ENCODE peak calls at places on chromosomes 12 and 14, in eight cellular contexts. One of them, this sample, is unnamed.

GRCh38 chr14:68842298-68842697 is 49.4 kb upstream of the ZFP36L1 start:
- DNase-seq in MM.1S: no peak
- DNase-seq in lung: peak; percentile 25
- DNase-seq in colonic mucosa: no peak
- DNase-seq in CD8-positive, alpha-beta memory T cell: no peak
- DNase-seq in IMR-90: peak; percentile 28
- DNase-seq in fibroblast of lung: peak; percentile 47
- DNase-seq in K562: no peak
- DNase-seq in this sample: no peak

GRCh38 chr12:11897923-11898322 is 172.8 kb upstream of the BCL2L14 start:
- DNase-seq in MM.1S: no peak
- DNase-seq in lung: no peak
- DNase-seq in colonic mucosa: no peak
- DNase-seq in CD8-positive, alpha-beta memory T cell: no peak
- DNase-seq in IMR-90: no peak
- DNase-seq in fibroblast of lung: no peak
- DNase-seq in K562: no peak
- DNase-seq in this sample: no peak

GRCh38 chr12:20601668-20602280 is 93.4 kb upstream of the SLCO1C1 start:
- DNase-seq in MM.1S: peak; percentile 40
- DNase-seq in lung: no peak
- DNase-seq in colonic mucosa: no peak
- DNase-seq in CD8-positive, alpha-beta memory T cell: no peak
- DNase-seq in IMR-90: peak; percentile 73
- DNase-seq in fibroblast of lung: peak; percentile 56
- DNase-seq in K562: no peak
- DNase-seq in this sample: peak; percentile 83

GRCh38 chr12:106022568-106023012 is 116.2 kb downstream of the NUAK1 start:
- DNase-seq in MM.1S: no peak
- DNase-seq in lung: no peak
- DNase-seq in colonic mucosa: no peak
- DNase-seq in CD8-positive, alpha-beta memory T cell: no peak
- DNase-seq in IMR-90: peak; percentile 80
- DNase-seq in fibroblast of lung: no peak
- DNase-seq in K562: no peak
- DNase-seq in this sample: no peak

GRCh38 chr12:51874486-51874885 is 13.4 kb upstream of the ANKRD33 start:
- DNase-seq in MM.1S: no peak
- DNase-seq in lung: no peak
- DNase-seq in colonic mucosa: no peak
- DNase-seq in CD8-positive, alpha-beta memory T cell: no peak
- DNase-seq in IMR-90: no peak
- DNase-seq in fibroblast of lung: no peak
- DNase-seq in K562: no peak
- DNase-seq in this sample: no peak

GRCh38 chr14:97298331-97298730 is 501.1 kb downstream of the VRK1 start:
- DNase-seq in MM.1S: no peak
- DNase-seq in lung: no peak
- DNase-seq in colonic mucosa: no peak
- DNase-seq in CD8-positive, alpha-beta memory T cell: no peak
- DNase-seq in IMR-90: no peak
- DNase-seq in fibroblast of lung: no peak
- DNase-seq in K562: peak; percentile 41
- DNase-seq in this sample: no peak

GRCh38 chr12:112386726-112387125 is 4.5 kb upstream of the HECTD4 start:
- DNase-seq in MM.1S: no peak
- DNase-seq in lung: no peak
- DNase-seq in colonic mucosa: no peak
- DNase-seq in CD8-positive, alpha-beta memory T cell: no peak
- DNase-seq in IMR-90: peak; percentile 84
- DNase-seq in fibroblast of lung: no peak
- DNase-seq in K562: peak; percentile 71
- DNase-seq in this sample: peak; percentile 61

GRCh38 chr12:98669751-98670150 is 24.7 kb downstream of the APAF1 start:
- DNase-seq in MM.1S: no peak
- DNase-seq in lung: no peak
- DNase-seq in colonic mucosa: no peak
- DNase-seq in CD8-positive, alpha-beta memory T cell: no peak
- DNase-seq in IMR-90: no peak
- DNase-seq in fibroblast of lung: no peak
- DNase-seq in K562: no peak
- DNase-seq in this sample: no peak

GRCh38 chr12:53696655-53697321 is 20.9 kb upstream of the ATP5MC2 start:
- DNase-seq in MM.1S: no peak
- DNase-seq in lung: no peak
- DNase-seq in colonic mucosa: no peak
- DNase-seq in CD8-positive, alpha-beta memory T cell: no peak
- DNase-seq in IMR-90: no peak
- DNase-seq in fibroblast of lung: no peak
- DNase-seq in K562: no peak
- DNase-seq in this sample: no peak

GRCh38 chr12:12081836-12082497 is 11.2 kb downstream of the BCL2L14 start:
- DNase-seq in MM.1S: peak; percentile 31
- DNase-seq in lung: no peak
- DNase-seq in colonic mucosa: peak; percentile 81
- DNase-seq in CD8-positive, alpha-beta memory T cell: no peak
- DNase-seq in IMR-90: peak; percentile 55
- DNase-seq in fibroblast of lung: peak; percentile 39
- DNase-seq in K562: peak; percentile 57
- DNase-seq in this sample: peak; percentile 70

GRCh38 chr12:52873832-52874572 is 25.2 kb upstream of the KRT78 start:
- DNase-seq in MM.1S: no peak
- DNase-seq in lung: peak; percentile 79
- DNase-seq in colonic mucosa: peak; percentile 92
- DNase-seq in CD8-positive, alpha-beta memory T cell: peak; percentile 67
- DNase-seq in IMR-90: peak; percentile 89
- DNase-seq in fibroblast of lung: peak; percentile 92
- DNase-seq in K562: peak; percentile 98
- DNase-seq in this sample: peak; percentile 98

GRCh38 chr14:22071001-22071400 is 397.4 kb upstream of the OR4E1 start:
- DNase-seq in MM.1S: peak; percentile 67
- DNase-seq in lung: no peak
- DNase-seq in colonic mucosa: no peak
- DNase-seq in CD8-positive, alpha-beta memory T cell: peak; percentile 2
- DNase-seq in IMR-90: no peak
- DNase-seq in fibroblast of lung: no peak
- DNase-seq in K562: no peak
- DNase-seq in this sample: no peak

GRCh38 chr12:58588771-58589170 is 331.5 kb downstream of the LRIG3 start:
- DNase-seq in MM.1S: no peak
- DNase-seq in lung: no peak
- DNase-seq in colonic mucosa: no peak
- DNase-seq in CD8-positive, alpha-beta memory T cell: no peak
- DNase-seq in IMR-90: peak; percentile 81
- DNase-seq in fibroblast of lung: peak; percentile 30
- DNase-seq in K562: no peak
- DNase-seq in this sample: peak; percentile 61

GRCh38 chr12:34384693-34385092 is 362.4 kb downstream of the ALG10 start:
- DNase-seq in MM.1S: no peak
- DNase-seq in lung: no peak
- DNase-seq in colonic mucosa: no peak
- DNase-seq in CD8-positive, alpha-beta memory T cell: no peak
- DNase-seq in IMR-90: no peak
- DNase-seq in fibroblast of lung: no peak
- DNase-seq in K562: no peak
- DNase-seq in this sample: no peak

GRCh38 chr12:34373926-34374325 is 351.6 kb downstream of the ALG10 start:
- DNase-seq in MM.1S: no peak
- DNase-seq in lung: no peak
- DNase-seq in colonic mucosa: no peak
- DNase-seq in CD8-positive, alpha-beta memory T cell: no peak
- DNase-seq in IMR-90: no peak
- DNase-seq in fibroblast of lung: no peak
- DNase-seq in K562: no peak
- DNase-seq in this sample: no peak

GRCh38 chr12:34377243-34378035 is 355.1 kb downstream of the ALG10 start:
- DNase-seq in MM.1S: no peak
- DNase-seq in lung: no peak
- DNase-seq in colonic mucosa: no peak
- DNase-seq in CD8-positive, alpha-beta memory T cell: no peak
- DNase-seq in IMR-90: no peak
- DNase-seq in fibroblast of lung: no peak
- DNase-seq in K562: no peak
- DNase-seq in this sample: no peak

GRCh38 chr12:34376133-34376799 is 354.0 kb downstream of the ALG10 start:
- DNase-seq in MM.1S: no peak
- DNase-seq in lung: no peak
- DNase-seq in colonic mucosa: no peak
- DNase-seq in CD8-positive, alpha-beta memory T cell: no peak
- DNase-seq in IMR-90: no peak
- DNase-seq in fibroblast of lung: no peak
- DNase-seq in K562: no peak
- DNase-seq in this sample: no peak

DNA sequence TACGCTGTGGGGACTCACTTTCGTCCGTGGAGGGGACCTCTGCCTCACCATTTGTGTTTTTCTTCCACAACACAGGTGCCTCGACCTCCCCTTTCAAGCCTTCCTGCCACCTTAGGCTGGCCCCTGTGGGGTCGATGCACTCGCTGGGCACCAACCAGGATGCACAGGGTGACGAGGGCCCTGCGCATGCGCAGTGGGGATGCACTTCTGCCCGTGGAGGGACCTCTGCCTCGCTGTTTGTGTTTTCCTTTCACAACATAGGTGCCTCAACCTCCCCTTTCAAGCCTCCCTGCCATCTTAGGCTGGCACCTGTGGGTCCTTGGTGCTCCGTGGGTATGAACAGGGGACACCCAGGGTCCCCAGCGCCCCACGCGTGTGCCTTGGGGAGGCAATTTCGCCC is 356.8 kb downstream of the ALG10 start:
- DNase-seq in MM.1S: no peak
- DNase-seq in lung: no peak
- DNase-seq in colonic mucosa: no peak
- DNase-seq in CD8-positive, alpha-beta memory T cell: no peak
- DNase-seq in IMR-90: no peak
- DNase-seq in fibroblast of lung: no peak
- DNase-seq in K562: no peak
- DNase-seq in this sample: no peak
- H3K9me3 ChIP-seq in MM.1S: no peaks in the 10 kb centered on the region
- H3K9me3 ChIP-seq in lung: peaks cover 90% of the 10 kb centered on the region
- H3K9me3 ChIP-seq in colonic mucosa: no peaks in the 10 kb centered on the region
- H3K9me3 ChIP-seq in CD8-positive, alpha-beta memory T cell: no peaks in the 10 kb centered on the region
- H3K9me3 ChIP-seq in IMR-90: peaks cover 38% of the 10 kb centered on the region
- H3K9me3 ChIP-seq in fibroblast of lung: no peaks in the 10 kb centered on the region
- H3K9me3 ChIP-seq in K562: no peaks in the 10 kb centered on the region
- H3K9me3 ChIP-seq in this sample: no peaks in the 10 kb centered on the region

GRCh38 chr12:34345801-34346200 is 323.5 kb downstream of the ALG10 start:
- DNase-seq in MM.1S: no peak
- DNase-seq in lung: no peak
- DNase-seq in colonic mucosa: no peak
- DNase-seq in CD8-positive, alpha-beta memory T cell: no peak
- DNase-seq in IMR-90: no peak
- DNase-seq in fibroblast of lung: no peak
- DNase-seq in K562: peak; percentile 76
- DNase-seq in this sample: no peak
- H3K9me3 ChIP-seq in MM.1S: no peaks in the 10 kb centered on the region
- H3K9me3 ChIP-seq in lung: peaks cover 61% of the 10 kb centered on the region
- H3K9me3 ChIP-seq in colonic mucosa: no peaks in the 10 kb centered on the region
- H3K9me3 ChIP-seq in CD8-positive, alpha-beta memory T cell: no peaks in the 10 kb centered on the region
- H3K9me3 ChIP-seq in IMR-90: peaks cover 24% of the 10 kb centered on the region
- H3K9me3 ChIP-seq in fibroblast of lung: no peaks in the 10 kb centered on the region
- H3K9me3 ChIP-seq in K562: no peaks in the 10 kb centered on the region
- H3K9me3 ChIP-seq in this sample: no peaks in the 10 kb centered on the region

DNA sequence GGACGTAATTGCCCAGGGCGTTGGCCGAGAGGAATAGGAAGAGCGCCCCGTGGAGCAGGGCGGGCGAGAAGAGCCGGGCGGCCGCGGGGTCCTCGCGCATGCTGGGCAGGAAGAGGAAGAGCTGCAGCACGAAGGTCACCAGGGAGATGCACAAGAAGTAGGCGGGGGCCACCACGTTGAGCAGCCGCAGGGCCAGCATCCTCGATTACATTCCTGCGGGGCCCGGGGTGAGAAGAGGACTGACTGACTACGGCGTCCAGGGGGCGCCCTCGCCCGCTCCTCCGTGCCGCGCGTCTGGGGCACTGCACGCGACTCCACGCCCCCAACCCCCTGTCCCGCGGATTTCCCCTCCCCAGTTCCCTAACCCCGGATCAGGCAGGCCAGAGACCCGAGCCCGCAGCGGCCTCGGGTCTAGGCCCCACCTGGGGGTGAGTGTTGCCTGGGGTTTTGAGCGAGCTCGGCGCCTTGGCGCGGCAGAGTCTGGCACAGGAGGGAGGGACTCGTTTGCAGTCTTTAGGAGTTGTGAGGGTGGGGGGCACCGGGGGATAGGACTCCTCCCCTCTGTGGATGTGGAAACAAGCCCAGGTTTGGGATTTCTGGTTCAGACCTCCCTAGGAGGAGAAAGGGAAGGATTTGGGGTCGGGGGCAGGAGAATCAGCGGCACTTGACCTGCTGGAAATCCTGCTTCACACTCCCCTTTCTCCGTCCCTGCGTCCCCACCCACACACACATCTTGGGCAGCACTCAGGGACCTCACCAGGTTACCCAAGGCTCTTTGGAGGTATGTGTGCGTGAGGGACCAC is 1.9 kb downstream of the ZDHHC22 start:
- DNase-seq in MM.1S: no peak
- DNase-seq in lung: no peak
- DNase-seq in colonic mucosa: peak; percentile 38
- DNase-seq in CD8-positive, alpha-beta memory T cell: peak; percentile 11
- DNase-seq in IMR-90: no peak
- DNase-seq in fibroblast of lung: no peak
- DNase-seq in K562: peak; percentile 66
- DNase-seq in this sample: peak; percentile 46
- H3K9me3 ChIP-seq in MM.1S: no peaks in the 10 kb centered on the region
- H3K9me3 ChIP-seq in lung: no peaks in the 10 kb centered on the region
- H3K9me3 ChIP-seq in colonic mucosa: no peaks in the 10 kb centered on the region
- H3K9me3 ChIP-seq in CD8-positive, alpha-beta memory T cell: no peaks in the 10 kb centered on the region
- H3K9me3 ChIP-seq in IMR-90: no peaks in the 10 kb centered on the region
- H3K9me3 ChIP-seq in fibroblast of lung: no peaks in the 10 kb centered on the region
- H3K9me3 ChIP-seq in K562: no peaks in the 10 kb centered on the region
- H3K9me3 ChIP-seq in this sample: no peaks in the 10 kb centered on the region

DNA sequence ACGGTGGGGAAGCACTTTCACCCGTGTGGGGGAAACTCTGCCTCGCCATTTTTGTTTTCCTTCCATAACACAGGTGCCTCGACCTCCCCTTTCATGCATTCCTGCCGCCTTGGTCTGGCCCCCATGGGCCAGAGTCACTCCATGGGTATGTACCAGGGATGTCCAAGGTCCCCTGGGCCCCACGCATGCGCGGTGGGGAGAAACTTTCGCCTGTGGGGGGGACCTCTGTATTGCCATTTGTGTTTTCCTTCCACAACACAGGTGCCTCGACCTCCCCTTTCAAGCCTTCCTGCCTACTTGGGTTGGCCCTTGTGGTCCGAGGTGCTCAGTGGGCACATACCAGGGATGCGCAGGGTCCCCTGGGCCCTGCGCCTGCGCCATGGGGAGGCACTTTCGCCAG is 345.8 kb downstream of the ALG10 start:
- DNase-seq in MM.1S: no peak
- DNase-seq in lung: no peak
- DNase-seq in colonic mucosa: no peak
- DNase-seq in CD8-positive, alpha-beta memory T cell: no peak
- DNase-seq in IMR-90: no peak
- DNase-seq in fibroblast of lung: no peak
- DNase-seq in K562: no peak
- DNase-seq in this sample: no peak
- H3K9me3 ChIP-seq in MM.1S: no peaks in the 10 kb centered on the region
- H3K9me3 ChIP-seq in lung: peaks cover 93% of the 10 kb centered on the region
- H3K9me3 ChIP-seq in colonic mucosa: no peaks in the 10 kb centered on the region
- H3K9me3 ChIP-seq in CD8-positive, alpha-beta memory T cell: no peaks in the 10 kb centered on the region
- H3K9me3 ChIP-seq in IMR-90: peaks cover 40% of the 10 kb centered on the region
- H3K9me3 ChIP-seq in fibroblast of lung: no peaks in the 10 kb centered on the region
- H3K9me3 ChIP-seq in K562: no peaks in the 10 kb centered on the region
- H3K9me3 ChIP-seq in this sample: no peaks in the 10 kb centered on the region

GRCh38 chr12:131907379-131908081 is 13.1 kb downstream of the ULK1 start:
- DNase-seq in MM.1S: no peak
- DNase-seq in lung: no peak
- DNase-seq in colonic mucosa: no peak
- DNase-seq in CD8-positive, alpha-beta memory T cell: no peak
- DNase-seq in IMR-90: no peak
- DNase-seq in fibroblast of lung: no peak
- DNase-seq in K562: no peak
- DNase-seq in this sample: no peak
- H3K9me3 ChIP-seq in MM.1S: no peaks in the 10 kb centered on the region
- H3K9me3 ChIP-seq in lung: no peaks in the 10 kb centered on the region
- H3K9me3 ChIP-seq in colonic mucosa: no peaks in the 10 kb centered on the region
- H3K9me3 ChIP-seq in CD8-positive, alpha-beta memory T cell: no peaks in the 10 kb centered on the region
- H3K9me3 ChIP-seq in IMR-90: no peaks in the 10 kb centered on the region
- H3K9me3 ChIP-seq in fibroblast of lung: no peaks in the 10 kb centered on the region
- H3K9me3 ChIP-seq in K562: no peaks in the 10 kb centered on the region
- H3K9me3 ChIP-seq in this sample: no peaks in the 10 kb centered on the region

This sample was measured in adipocyte.